ENCODE peak calls at places on chromosomes 12 and 14, in ten cellular contexts. T, G, M, S, C, H, E, J, P and W are unnamed samples.

GRCh38 chr12:91140660-91141045 is 29.4 kb upstream of the LUM start:
- DNase-seq in P (peak), H (peak), C (no peak), J (no peak), E (no peak), T (no peak), G (no peak), M (no peak), S (peak), W (no peak)

GRCh38 chr12:15689751-15690191 is 99.4 kb downstream of the EPS8 start:
- DNase-seq in S (peak), H (no peak), J (no peak), M (no peak), E (no peak), P (no peak), G (no peak), C (no peak), T (no peak), W (no peak)

GRCh38 chr12:51814311-51815088 is 34.0 kb downstream of the FIGNL2 start:
- DNase-seq in C (peak), T (peak), J (peak), E (peak), G (peak), M (peak), H (peak), P (peak), S (peak), W (peak)

GRCh38 chr14:100476012-100476822 is 111.0 kb downstream of the BEGAIN start:
- DNase-seq in G (no peak), C (peak), S (peak), T (no peak), H (peak), J (no peak), P (peak), M (no peak), E (no peak), W (no peak)

GRCh38 chr14:37253905-37254304 is 56.2 kb downstream of the MIPOL1 start:
- DNase-seq in P (peak), H (peak), M (no peak), S (peak), C (peak), J (no peak), E (no peak), G (no peak), T (no peak), W (no peak)

GRCh38 chr14:68663385-68664076 is 129.3 kb downstream of the ZFP36L1 start:
- DNase-seq in G (peak), S (peak), J (no peak), E (no peak), C (no peak), P (no peak), H (peak), M (peak), T (peak), W (no peak)

GRCh38 chr12:116053479-116054195 is 223.9 kb downstream of the MED13L start:
- DNase-seq in S (peak), J (no peak), T (no peak), P (no peak), C (peak), H (peak), M (no peak), E (no peak), G (no peak), W (no peak)

GRCh38 chr14:25042362-25043299 is 7.3 kb downstream of the STXBP6 start:
- DNase-seq in C (no peak), H (peak), E (no peak), T (no peak), G (no peak), J (no peak), S (peak), M (no peak), P (no peak), W (no peak)

GRCh38 chr12:57216014-57216891 is at the start of gene NXPH4:
- DNase-seq in M (no peak), T (peak), G (peak), H (no peak), E (no peak), C (no peak), P (no peak), J (no peak), S (no peak), W (no peak)

GRCh38 chr14:74491952-74492351 is 1.2 kb downstream of the NPC2 start:
- DNase-seq in T (no peak), J (no peak), H (no peak), G (peak), E (no peak), S (peak), C (no peak), P (no peak), M (no peak), W (no peak)

GRCh38 chr14:53190938-53191337 is 37.8 kb upstream of the DDHD1 start:
- DNase-seq in S (peak), M (no peak), T (no peak), C (no peak), E (no peak), J (no peak), G (peak), H (no peak), P (no peak), W (no peak)

GRCh38 chr12:76318773-76319594 is 29.2 kb downstream of the BBS10 start:
- DNase-seq in G (no peak), E (no peak), T (no peak), H (no peak), P (no peak), M (no peak), C (no peak), J (no peak), S (no peak), W (no peak)
- TF ChIP-seq CTCF in G (no peak), E (no peak), T (no peak), H (no peak), P (no peak), M (no peak), C (no peak), J (no peak), S (no peak), W (no peak)

GRCh38 chr12:22437031-22437806 is 102.7 kb upstream of the ST8SIA1 start:
- DNase-seq in P (no peak), E (no peak), G (no peak), S (no peak), M (no peak), C (no peak), J (no peak), T (no peak), H (no peak), W (no peak)
- TF ChIP-seq CTCF in P (no peak), E (no peak), G (no peak), S (no peak), M (no peak), C (no peak), J (no peak), T (no peak), H (no peak), W (no peak)

GRCh38 chr12:6066651-6067050 is 57.8 kb downstream of the VWF start:
- DNase-seq in G (no peak), E (no peak), J (no peak), H (no peak), C (no peak), T (no peak), P (no peak), S (no peak), M (no peak), W (no peak)

GRCh38 chr12:6065872-6066217 is 58.6 kb downstream of the VWF start:
- DNase-seq in E (no peak), H (no peak), J (no peak), M (no peak), S (no peak), T (no peak), C (no peak), P (no peak), G (no peak), W (no peak)

GRCh38 chr12:6065131-6065871 is 59.2 kb downstream of the VWF start:
- DNase-seq in C (no peak), J (no peak), H (no peak), M (no peak), T (no peak), S (no peak), P (no peak), G (no peak), E (no peak), W (no peak)

GRCh38 chr12:6068226-6068625 is 56.2 kb downstream of the VWF start:
- DNase-seq in H (no peak), S (no peak), C (no peak), M (no peak), G (no peak), E (no peak), P (no peak), T (no peak), J (no peak), W (no peak)

DNA sequence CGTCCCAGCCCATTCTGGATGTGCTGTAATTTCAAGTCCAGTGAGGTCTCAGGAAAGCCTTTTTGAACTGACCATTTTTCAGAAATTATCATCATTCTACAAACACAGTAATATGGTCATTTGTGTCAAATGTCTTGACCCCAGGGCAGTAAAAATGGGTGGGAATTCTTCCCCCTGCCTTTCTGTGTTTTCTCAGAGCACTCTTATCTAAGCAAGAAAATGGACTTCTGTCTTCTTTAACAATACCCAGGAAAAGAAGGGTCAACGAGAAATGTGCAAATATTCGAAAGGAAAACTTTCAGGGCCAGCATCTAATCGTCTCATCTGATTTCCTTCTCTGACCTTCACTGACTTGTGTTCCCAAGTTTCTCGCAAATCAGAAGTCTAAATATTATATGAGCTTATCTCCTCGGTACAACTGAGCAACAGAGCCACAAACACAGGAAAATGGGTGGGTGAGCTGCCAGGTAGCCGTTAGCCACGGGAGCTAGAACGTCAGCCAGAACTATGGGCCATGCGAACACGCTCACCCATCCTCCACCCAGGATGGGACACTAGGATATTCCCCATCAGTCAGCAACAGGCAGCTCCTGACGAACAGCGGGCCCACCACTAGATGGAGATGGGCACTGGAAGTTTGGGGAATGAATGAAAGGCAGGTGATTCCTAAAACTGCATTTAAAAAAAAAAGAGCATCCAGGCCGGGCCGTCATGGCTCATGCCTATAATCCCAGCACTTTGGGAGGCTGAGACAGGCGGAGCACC is 57.1 kb downstream of the VWF start:
- DNase-seq in E (no peak), J (peak), G (no peak), H (peak), P (no peak), M (no peak), T (no peak), C (no peak), S (peak), W (no peak)
- TF ChIP-seq CTCF in E (peak), J (peak), G (no peak), H (peak), P (peak), M (peak), T (no peak), C (peak), S (peak), W (no peak)

GRCh38 chr14:44369401-44370123 is 137.5 kb downstream of the FSCB start:
- DNase-seq in M (no peak), E (no peak), T (no peak), J (no peak), H (no peak), C (no peak), S (no peak), P (no peak), G (no peak), W (no peak)
- TF ChIP-seq CTCF in M (peak), E (no peak), T (no peak), J (no peak), H (no peak), C (no peak), S (no peak), P (no peak), G (no peak), W (no peak)

GRCh38 chr14:102499401-102500189 is 10.0 kb downstream of the ANKRD9 start:
- DNase-seq in T (no peak), E (peak), M (no peak), S (no peak), C (no peak), G (no peak), J (no peak), P (no peak), H (no peak), W (peak)

GRCh38 chr14:102498678-102499265 is 10.8 kb downstream of the ANKRD9 start:
- DNase-seq in J (no peak), M (no peak), S (no peak), P (no peak), E (no peak), G (no peak), C (no peak), T (no peak), H (no peak), W (no peak)

GRCh38 chr14:102496331-102496691 is 13.3 kb downstream of the ANKRD9 start:
- DNase-seq in M (no peak), J (no peak), S (no peak), T (no peak), P (no peak), E (no peak), H (no peak), G (no peak), C (no peak), W (no peak)

GRCh38 chr14:102496955-102497744 is 12.4 kb downstream of the ANKRD9 start:
- DNase-seq in E (peak), J (no peak), T (no peak), M (no peak), P (no peak), H (no peak), C (no peak), S (no peak), G (no peak), W (no peak)

GRCh38 chr14:102498005-102498677 is 11.4 kb downstream of the ANKRD9 start:
- DNase-seq in T (no peak), C (no peak), G (no peak), M (no peak), S (no peak), E (no peak), J (no peak), H (no peak), P (no peak), W (no peak)
- TF ChIP-seq CTCF in T (no peak), C (no peak), G (peak), M (peak), S (peak), E (no peak), J (no peak), H (peak), P (peak), W (no peak)

DNA sequence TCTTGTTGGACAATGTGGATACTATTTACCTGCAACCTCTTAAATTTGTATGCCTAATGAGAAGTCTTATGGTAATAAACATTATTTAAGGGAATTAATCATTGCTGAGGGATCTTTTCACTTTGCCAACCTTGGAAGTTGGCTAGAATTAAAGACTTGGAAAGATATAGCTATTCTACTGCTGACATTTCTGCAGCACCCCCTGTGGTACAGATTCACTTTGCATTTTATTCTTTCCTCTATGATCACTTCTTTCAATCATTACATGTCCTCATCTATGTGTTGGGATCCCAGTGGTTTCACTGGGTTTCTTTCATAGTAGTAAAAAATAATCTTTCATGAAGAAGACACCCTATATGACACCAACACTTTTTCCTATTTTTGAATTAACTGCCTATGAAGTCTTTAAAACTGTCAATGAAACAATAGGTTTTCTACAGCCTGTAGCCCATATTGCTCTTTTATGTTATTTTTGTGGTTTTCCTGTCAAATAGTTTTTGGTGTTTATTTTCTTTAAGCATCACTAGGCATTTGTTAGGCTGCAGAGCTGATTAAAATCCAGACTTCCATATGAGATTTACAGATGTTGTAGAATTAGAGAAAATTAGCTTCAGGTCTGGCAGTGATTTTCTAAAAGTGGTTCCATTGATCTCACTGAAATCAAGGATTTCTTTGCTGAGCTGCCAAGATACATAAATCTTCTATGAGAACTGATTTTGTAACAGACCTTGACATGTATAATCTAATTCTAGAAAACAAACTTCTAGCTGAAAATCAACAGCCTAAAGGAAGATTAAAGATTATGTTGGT is 256.1 kb downstream of the NAV3 start:
- DNase-seq in S (no peak), P (no peak), T (no peak), J (no peak), H (no peak), E (no peak), M (no peak), C (no peak), G (no peak), W (no peak)
- TF ChIP-seq CTCF in S (peak), P (peak), T (no peak), J (no peak), H (peak), E (no peak), M (peak), C (peak), G (no peak), W (no peak)